ENCODE peak calls at places on chromosomes 16 and 17, in four cellular contexts. One of them, this sample, is unnamed.

GRCh38 chr16:80231888-80232287 is 308.9 kb upstream of the DYNLRB2 start:
- DNase-seq in HCT116: no peak
- DNase-seq in uterus: no peak
- DNase-seq in HepG2: peak; percentile 48
- DNase-seq in this sample: no peak

GRCh38 chr17:82012482-82013295 is 10.0 kb downstream of the CENPX start:
- DNase-seq in HepG2: no peak
- DNase-seq in HCT116: no peak
- DNase-seq in uterus: no peak
- DNase-seq in this sample: no peak

GRCh38 chr17:60864674-60865080 is 187.0 kb downstream of the BCAS3 start:
- DNase-seq in HCT116: no peak
- DNase-seq in HepG2: no peak
- DNase-seq in uterus: no peak
- DNase-seq in this sample: no peak

GRCh38 chr17:62708587-62708986 is 81.1 kb downstream of the MRC2 start:
- DNase-seq in uterus: no peak
- DNase-seq in HepG2: no peak
- DNase-seq in HCT116: no peak
- DNase-seq in this sample: no peak

GRCh38 chr16:69241911-69242310 is 54.9 kb downstream of the SNTB2 start:
- DNase-seq in uterus: no peak
- DNase-seq in HepG2: no peak
- DNase-seq in HCT116: no peak
- DNase-seq in this sample: no peak

GRCh38 chr17:41538565-41538991 is 10.5 kb upstream of the KRT19 start:
- DNase-seq in HepG2: no peak
- DNase-seq in uterus: no peak
- DNase-seq in HCT116: no peak
- DNase-seq in this sample: no peak

GRCh38 chr16:54936086-54936978 is 5.7 kb downstream of the IRX5 start:
- DNase-seq in HCT116: no peak
- DNase-seq in uterus: no peak
- DNase-seq in HepG2: no peak
- DNase-seq in this sample: no peak

GRCh38 chr16:972316-973002 is 1.7 kb upstream of the LMF1 start:
- DNase-seq in HepG2: peak; percentile 85
- DNase-seq in uterus: no peak
- DNase-seq in HCT116: no peak
- DNase-seq in this sample: peak; percentile 72

GRCh38 chr17:72407336-72408121 is 286.7 kb downstream of the SOX9 start:
- DNase-seq in HepG2: no peak
- DNase-seq in HCT116: peak; percentile 87
- DNase-seq in uterus: peak; percentile 50
- DNase-seq in this sample: no peak

GRCh38 chr17:82380860-82381702 is 9.5 kb downstream of the UTS2R start:
- DNase-seq in HCT116: no peak
- DNase-seq in HepG2: no peak
- DNase-seq in uterus: no peak
- DNase-seq in this sample: no peak

GRCh38 chr16:10988879-10989278 is 44.5 kb downstream of the CLEC16A start:
- DNase-seq in HepG2: no peak
- DNase-seq in uterus: no peak
- DNase-seq in HCT116: no peak
- DNase-seq in this sample: no peak

GRCh38 chr16:30769379-30770089 is 7.4 kb downstream of the RNF40 start:
- DNase-seq in HepG2: no peak
- DNase-seq in uterus: no peak
- DNase-seq in HCT116: no peak
- DNase-seq in this sample: no peak

GRCh38 chr16:23670137-23670776 is 8.4 kb upstream of the PLK1 start:
- DNase-seq in HCT116: no peak
- DNase-seq in HepG2: no peak
- DNase-seq in uterus: no peak
- DNase-seq in this sample: no peak

GRCh38 chr17:1082579-1082978 is 85.7 kb downstream of the TIMM22 start:
- DNase-seq in uterus: no peak
- DNase-seq in HCT116: no peak
- DNase-seq in HepG2: no peak
- DNase-seq in this sample: no peak

GRCh38 chr16:79415983-79416641 is 184.4 kb downstream of the MAF start:
- DNase-seq in HepG2: no peak
- DNase-seq in uterus: no peak
- DNase-seq in HCT116: no peak
- DNase-seq in this sample: no peak

GRCh38 chr16:30031477-30031918 is 427 bp upstream of the TLCD3B start:
- DNase-seq in HCT116: no peak
- DNase-seq in HepG2: no peak
- DNase-seq in uterus: no peak
- DNase-seq in this sample: no peak

GRCh38 chr17:81858170-81858966 is 2.0 kb downstream of the P4HB start:
- DNase-seq in uterus: no peak
- DNase-seq in HepG2: no peak
- DNase-seq in HCT116: no peak
- DNase-seq in this sample: no peak

GRCh38 chr17:38911081-38911730 is 14.2 kb upstream of the LASP1NB start:
- DNase-seq in HCT116: no peak
- DNase-seq in uterus: peak; percentile 12
- DNase-seq in HepG2: no peak
- DNase-seq in this sample: no peak

GRCh38 chr17:11671151-11671550 is 72.9 kb downstream of the DNAH9 start:
- DNase-seq in uterus: no peak
- DNase-seq in HepG2: no peak
- DNase-seq in HCT116: no peak
- DNase-seq in this sample: no peak

GRCh38 chr17:32265896-32266388 is 310 bp downstream of the RHBDL3 start:
- DNase-seq in HCT116: no peak
- DNase-seq in HepG2: no peak
- DNase-seq in uterus: no peak
- DNase-seq in this sample: no peak

GRCh38 chr16:51149721-51150158 is 1.3 kb downstream of the SALL1 start:
- DNase-seq in HepG2: no peak
- DNase-seq in uterus: no peak
- DNase-seq in HCT116: no peak
- DNase-seq in this sample: no peak

GRCh38 chr16:51149251-51149661 is 1.8 kb downstream of the SALL1 start:
- DNase-seq in HepG2: no peak
- DNase-seq in uterus: peak; percentile 39
- DNase-seq in HCT116: no peak
- DNase-seq in this sample: no peak

GRCh38 chr16:51146256-51146924 is 4.7 kb downstream of the SALL1 start:
- DNase-seq in uterus: no peak
- DNase-seq in HepG2: no peak
- DNase-seq in HCT116: no peak
- DNase-seq in this sample: no peak

GRCh38 chr16:51148674-51149228 is 2.3 kb downstream of the SALL1 start:
- DNase-seq in HepG2: no peak
- DNase-seq in HCT116: no peak
- DNase-seq in uterus: no peak
- DNase-seq in this sample: no peak

GRCh38 chr16:51147776-51148673 is 3.0 kb downstream of the SALL1 start:
- DNase-seq in HCT116: no peak
- DNase-seq in HepG2: no peak
- DNase-seq in uterus: no peak
- DNase-seq in this sample: no peak
- H3K4me1 ChIP-seq in HCT116: no peaks in the 10 kb centered on the region
- H3K4me1 ChIP-seq in HepG2: peaks cover 63% of the 10 kb centered on the region
- H3K4me1 ChIP-seq in uterus: no peaks in the 10 kb centered on the region
- H3K4me1 ChIP-seq in this sample: no peaks in the 10 kb centered on the region

GRCh38 chr17:17525956-17526355 is 29.8 kb upstream of the RASD1 start:
- DNase-seq in HepG2: no peak
- DNase-seq in HCT116: no peak
- DNase-seq in uterus: no peak
- DNase-seq in this sample: peak; percentile 53

GRCh38 chr17:17523001-17523713 is 27.0 kb upstream of the RASD1 start:
- DNase-seq in HepG2: no peak
- DNase-seq in HCT116: no peak
- DNase-seq in uterus: no peak
- DNase-seq in this sample: peak; percentile 37

GRCh38 chr17:17525331-17525730 is 29.1 kb upstream of the RASD1 start:
- DNase-seq in uterus: no peak
- DNase-seq in HepG2: no peak
- DNase-seq in HCT116: no peak
- DNase-seq in this sample: no peak

GRCh38 chr17:17523714-17524075 is 27.5 kb upstream of the RASD1 start:
- DNase-seq in HepG2: no peak
- DNase-seq in HCT116: no peak
- DNase-seq in uterus: no peak
- DNase-seq in this sample: no peak

DNA sequence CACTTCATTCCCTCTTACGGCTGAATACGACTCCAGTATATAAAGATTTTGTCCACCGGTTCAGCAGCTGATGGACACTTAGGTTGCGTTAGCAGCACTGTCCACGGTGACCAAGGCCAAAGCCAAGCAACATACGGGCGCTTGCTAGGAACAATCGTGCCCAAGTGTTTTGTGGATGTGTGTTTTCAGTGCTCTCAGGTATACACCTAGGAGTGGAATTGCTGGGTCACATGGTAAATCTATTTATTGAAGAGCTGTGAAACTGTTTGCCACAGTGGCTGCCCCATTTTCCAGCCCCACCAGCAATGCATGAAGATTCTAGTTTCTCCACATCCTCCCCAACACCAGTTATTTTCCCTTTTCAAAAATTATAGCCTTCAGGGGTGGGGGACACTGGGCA is 27.9 kb upstream of the RASD1 start:
- DNase-seq in HCT116: no peak
- DNase-seq in HepG2: no peak
- DNase-seq in uterus: no peak
- DNase-seq in this sample: no peak
- TF ChIP-seq POLR2A in HCT116: no peak
- TF ChIP-seq POLR2A in HepG2: no peak
- TF ChIP-seq POLR2A in uterus: no peak
- TF ChIP-seq POLR2A in this sample: no peak

DNA sequence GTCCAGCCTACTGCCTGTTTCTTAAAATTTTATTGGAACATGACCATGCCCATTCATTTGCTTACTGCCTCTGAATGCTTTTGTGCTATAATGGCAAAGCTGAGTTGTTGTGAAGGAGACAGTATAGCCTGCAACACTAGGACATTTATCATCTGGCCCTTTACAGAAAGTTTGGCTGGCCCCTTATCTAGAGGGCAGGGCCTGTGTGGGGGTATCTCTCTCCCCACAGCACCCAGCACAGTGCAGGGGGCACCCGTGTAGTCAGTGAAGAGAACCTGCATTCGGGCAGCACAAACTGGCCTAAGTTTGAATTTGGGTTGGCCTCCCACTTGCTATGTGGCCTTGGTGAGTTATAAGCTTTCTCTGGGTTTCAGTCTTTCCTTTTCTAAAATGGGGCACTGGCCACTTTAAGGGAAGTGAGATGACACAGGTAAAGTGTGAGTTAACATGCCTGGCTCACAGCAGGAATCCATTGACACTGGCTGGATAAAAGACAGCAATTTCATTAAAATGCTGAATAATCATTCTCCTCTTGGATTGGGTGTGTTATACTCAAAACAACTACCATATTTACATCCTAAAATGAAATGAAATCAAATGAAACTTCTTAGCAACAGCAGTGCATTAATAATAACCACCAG is 12.1 kb downstream of the UBE2O start:
- DNase-seq in HCT116: no peak
- DNase-seq in HepG2: no peak
- DNase-seq in uterus: no peak
- DNase-seq in this sample: no peak
- H3K4me1 ChIP-seq in HCT116: peaks cover 10% of the 10 kb centered on the region
- H3K4me1 ChIP-seq in HepG2: peaks cover 77% of the 10 kb centered on the region
- H3K4me1 ChIP-seq in uterus: no peaks in the 10 kb centered on the region
- H3K4me1 ChIP-seq in this sample: no peaks in the 10 kb centered on the region

GRCh38 chr17:75823257-75824041 is 20.8 kb downstream of the UNC13D start:
- DNase-seq in HCT116: no peak
- DNase-seq in HepG2: no peak
- DNase-seq in uterus: no peak
- DNase-seq in this sample: no peak
- TF ChIP-seq POLR2A in HCT116: no peak
- TF ChIP-seq POLR2A in HepG2: no peak
- TF ChIP-seq POLR2A in uterus: no peak
- TF ChIP-seq POLR2A in this sample: no peak

DNA sequence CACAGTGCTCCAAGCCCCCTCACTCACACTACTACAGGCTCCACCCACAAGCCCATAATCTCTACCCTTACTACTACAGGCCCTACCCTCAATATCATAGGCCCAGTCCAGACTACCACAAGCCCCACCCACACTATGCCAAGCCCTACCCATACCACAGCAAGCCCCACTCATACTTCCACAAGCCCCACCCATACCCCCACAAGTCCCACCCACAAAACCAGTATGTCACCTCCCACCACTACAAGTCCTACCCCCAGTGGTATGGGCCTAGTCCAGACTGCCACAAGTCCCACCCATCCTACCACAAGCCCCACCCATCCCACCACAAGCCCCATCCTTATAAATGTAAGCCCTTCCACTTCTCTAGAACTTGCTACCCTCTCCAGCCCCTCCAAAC is 13.8 kb downstream of the RIPOR1 start:
- DNase-seq in uterus: peak; percentile 57
- DNase-seq in HCT116: peak; percentile 59
- DNase-seq in HepG2: no peak
- DNase-seq in this sample: no peak
- H3K4me1 ChIP-seq in uterus: no peaks in the 10 kb centered on the region
- H3K4me1 ChIP-seq in HCT116: no peaks in the 10 kb centered on the region
- H3K4me1 ChIP-seq in HepG2: peaks cover 20% of the 10 kb centered on the region
- H3K4me1 ChIP-seq in this sample: peaks cover 26% of the 10 kb centered on the region

GRCh38 chr17:50132104-50132794 is 2.3 kb upstream of the SAMD14 start:
- DNase-seq in uterus: no peak
- DNase-seq in HCT116: no peak
- DNase-seq in HepG2: no peak
- DNase-seq in this sample: no peak
- TF ChIP-seq POLR2A in uterus: no peak
- TF ChIP-seq POLR2A in HCT116: no peak
- TF ChIP-seq POLR2A in HepG2: no peak
- TF ChIP-seq POLR2A in this sample: no peak

GRCh38 chr16:70694088-70694487 is 8.2 kb upstream of the MTSS2 start:
- DNase-seq in HCT116: no peak
- DNase-seq in uterus: no peak
- DNase-seq in HepG2: no peak
- DNase-seq in this sample: no peak
- H3K4me1 ChIP-seq in HCT116: peaks cover 35% of the 10 kb centered on the region
- H3K4me1 ChIP-seq in uterus: peaks cover 28% of the 10 kb centered on the region
- H3K4me1 ChIP-seq in HepG2: peaks cover 62% of the 10 kb centered on the region
- H3K4me1 ChIP-seq in this sample: peaks cover 40% of the 10 kb centered on the region

This sample was measured in testis.